ENCODE peak calls at places on chromosomes 13 and 19, in four cellular contexts. One of them, this sample, is unnamed.

GRCh38 chr19:32010071-32010470 is 335.3 kb upstream of the ZNF507 start:
- DNase-seq in tibial nerve: no peak
- DNase-seq in NCI-H1436: no peak
- DNase-seq in T follicular helper cell: no peak
- DNase-seq in this sample: no peak

GRCh38 chr19:1408300-1409203 is 1.2 kb downstream of the DAZAP1 start:
- DNase-seq in tibial nerve: no peak
- DNase-seq in NCI-H1436: no peak
- DNase-seq in T follicular helper cell: peak; percentile 35
- DNase-seq in this sample: peak; percentile 91

GRCh38 chr19:44892932-44893331 is 1.9 kb downstream of the TOMM40 start:
- DNase-seq in tibial nerve: no peak
- DNase-seq in NCI-H1436: no peak
- DNase-seq in T follicular helper cell: no peak
- DNase-seq in this sample: no peak

GRCh38 chr19:54355675-54356074 is 9.1 kb downstream of the LAIR1 start:
- DNase-seq in tibial nerve: no peak
- DNase-seq in NCI-H1436: no peak
- DNase-seq in T follicular helper cell: no peak
- DNase-seq in this sample: no peak

GRCh38 chr19:31983647-31984046 is 361.8 kb upstream of the ZNF507 start:
- DNase-seq in tibial nerve: no peak
- DNase-seq in NCI-H1436: no peak
- DNase-seq in T follicular helper cell: no peak
- DNase-seq in this sample: no peak

GRCh38 chr19:42325896-42326771 is 699 bp downstream of the MEGF8 start:
- DNase-seq in tibial nerve: no peak
- DNase-seq in NCI-H1436: no peak
- DNase-seq in T follicular helper cell: peak; percentile 11
- DNase-seq in this sample: no peak

GRCh38 chr19:19337120-19337519 is 16.5 kb downstream of the MAU2 start:
- DNase-seq in tibial nerve: no peak
- DNase-seq in NCI-H1436: no peak
- DNase-seq in T follicular helper cell: no peak
- DNase-seq in this sample: no peak

GRCh38 chr13:41649659-41650058 is 192.3 kb downstream of the RGCC start:
- DNase-seq in tibial nerve: no peak
- DNase-seq in NCI-H1436: no peak
- DNase-seq in T follicular helper cell: no peak
- DNase-seq in this sample: no peak

GRCh38 chr13:43786766-43787517 is at the start of gene ENOX1:
- DNase-seq in tibial nerve: no peak
- DNase-seq in NCI-H1436: no peak
- DNase-seq in T follicular helper cell: no peak
- DNase-seq in this sample: peak; percentile 92